ENCODE peak calls at places on chromosomes 11 and 22, in seven cellular contexts. One of them, this sample, is unnamed.

GRCh38 chr11:9015677-9016076 is 11.9 kb upstream of the NRIP3 start:
- DNase-seq in cardiac muscle cell: peak; percentile 87
- DNase-seq in CD14-positive monocyte: peak; percentile 58
- DNase-seq in endothelial cell: peak; percentile 65
- DNase-seq in right lobe of liver: peak; percentile 38
- DNase-seq in NB4: peak; percentile 85
- DNase-seq in fibroblast of mammary gland: peak; percentile 83
- DNase-seq in this sample: peak; percentile 81

GRCh38 chr11:83159901-83160865 is 3.3 kb downstream of the PCF11 start:
- DNase-seq in endothelial cell: no peak
- DNase-seq in right lobe of liver: no peak
- DNase-seq in fibroblast of mammary gland: peak; percentile 66
- DNase-seq in CD14-positive monocyte: no peak
- DNase-seq in cardiac muscle cell: peak; percentile 55
- DNase-seq in NB4: peak; percentile 47
- DNase-seq in this sample: no peak

GRCh38 chr11:21675049-21675616 is 517.8 kb upstream of the ANO5 start:
- DNase-seq in fibroblast of mammary gland: no peak
- DNase-seq in right lobe of liver: no peak
- DNase-seq in cardiac muscle cell: no peak
- DNase-seq in CD14-positive monocyte: no peak
- DNase-seq in endothelial cell: no peak
- DNase-seq in NB4: no peak
- DNase-seq in this sample: no peak

GRCh38 chr22:42440728-42441127 is 8.5 kb upstream of the NFAM1 start:
- DNase-seq in cardiac muscle cell: no peak
- DNase-seq in fibroblast of mammary gland: no peak
- DNase-seq in endothelial cell: no peak
- DNase-seq in NB4: no peak
- DNase-seq in CD14-positive monocyte: no peak
- DNase-seq in right lobe of liver: no peak
- DNase-seq in this sample: no peak

GRCh38 chr11:13329670-13330401 is 52.2 kb downstream of the BMAL1 start:
- DNase-seq in endothelial cell: no peak
- DNase-seq in NB4: no peak
- DNase-seq in right lobe of liver: no peak
- DNase-seq in cardiac muscle cell: no peak
- DNase-seq in fibroblast of mammary gland: peak; percentile 46
- DNase-seq in CD14-positive monocyte: no peak
- DNase-seq in this sample: no peak

GRCh38 chr11:46127150-46127638 is 5.9 kb upstream of the PHF21A start:
- DNase-seq in endothelial cell: no peak
- DNase-seq in right lobe of liver: peak; percentile 27
- DNase-seq in CD14-positive monocyte: peak; percentile 85
- DNase-seq in fibroblast of mammary gland: peak; percentile 74
- DNase-seq in cardiac muscle cell: peak; percentile 85
- DNase-seq in NB4: peak; percentile 96
- DNase-seq in this sample: peak; percentile 53

GRCh38 chr11:14860511-14860910 is 31.5 kb downstream of the CYP2R1 start:
- DNase-seq in cardiac muscle cell: no peak
- DNase-seq in CD14-positive monocyte: no peak
- DNase-seq in NB4: no peak
- DNase-seq in right lobe of liver: no peak
- DNase-seq in endothelial cell: no peak
- DNase-seq in fibroblast of mammary gland: no peak
- DNase-seq in this sample: no peak

GRCh38 chr11:19816040-19816439 is 103.4 kb downstream of the NAV2 start:
- DNase-seq in CD14-positive monocyte: no peak
- DNase-seq in right lobe of liver: no peak
- DNase-seq in NB4: no peak
- DNase-seq in endothelial cell: no peak
- DNase-seq in cardiac muscle cell: no peak
- DNase-seq in fibroblast of mammary gland: no peak
- DNase-seq in this sample: no peak

GRCh38 chr11:15816996-15817395 is 539.4 kb downstream of the SOX6 start:
- DNase-seq in NB4: no peak
- DNase-seq in CD14-positive monocyte: no peak
- DNase-seq in cardiac muscle cell: no peak
- DNase-seq in right lobe of liver: no peak
- DNase-seq in endothelial cell: no peak
- DNase-seq in fibroblast of mammary gland: peak; percentile 10
- DNase-seq in this sample: no peak

GRCh38 chr22:24271406-24271760 is 752 bp downstream of the SPECC1L start:
- DNase-seq in NB4: no peak
- DNase-seq in CD14-positive monocyte: no peak
- DNase-seq in right lobe of liver: no peak
- DNase-seq in fibroblast of mammary gland: peak; percentile 42
- DNase-seq in cardiac muscle cell: peak; percentile 27
- DNase-seq in endothelial cell: no peak
- DNase-seq in this sample: no peak

DNA sequence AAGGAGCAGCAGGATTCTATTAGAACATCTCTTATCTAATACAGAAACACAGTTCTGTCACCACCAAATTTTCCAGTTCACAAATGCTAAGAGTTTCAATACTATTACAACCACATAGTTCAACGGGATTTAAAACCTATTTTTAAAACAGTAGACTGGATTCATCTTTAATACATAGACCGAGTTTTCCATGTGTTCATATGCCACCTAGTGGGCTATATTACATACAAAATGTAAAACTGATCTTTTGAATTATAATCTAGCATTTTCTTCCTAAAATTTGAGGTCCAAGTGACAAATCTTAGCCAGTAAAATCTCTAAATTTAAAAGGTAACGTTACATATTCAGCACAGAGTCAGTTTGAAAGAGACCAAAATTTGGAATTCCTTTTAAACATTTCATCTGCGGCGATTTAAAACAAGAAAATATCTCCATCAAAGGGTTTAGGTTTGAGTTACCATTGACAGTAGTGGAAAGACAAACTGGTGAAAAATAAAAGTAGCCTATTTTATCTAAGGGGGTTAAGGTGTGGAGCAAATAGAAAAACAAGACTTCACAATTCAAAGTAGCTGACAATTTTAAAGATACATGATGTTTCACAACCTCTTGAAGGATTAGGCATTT is 269.3 kb upstream of the MPPED2 start:
- DNase-seq in cardiac muscle cell: peak; percentile 21
- DNase-seq in right lobe of liver: no peak
- DNase-seq in NB4: peak; percentile 3
- DNase-seq in endothelial cell: no peak
- DNase-seq in fibroblast of mammary gland: peak; percentile 2
- DNase-seq in CD14-positive monocyte: no peak
- DNase-seq in this sample: no peak
- TF ChIP-seq CTCF in cardiac muscle cell: no peak
- TF ChIP-seq CTCF in right lobe of liver: peak; percentile 48
- TF ChIP-seq CTCF in NB4: no peak
- TF ChIP-seq CTCF in endothelial cell: peak; percentile 48
- TF ChIP-seq CTCF in fibroblast of mammary gland: peak; percentile 3
- TF ChIP-seq CTCF in CD14-positive monocyte: no peak
- TF ChIP-seq CTCF in this sample: no peak

GRCh38 chr11:68273056-68273738 is 1.4 kb upstream of the C11orf24 start:
- DNase-seq in endothelial cell: no peak
- DNase-seq in fibroblast of mammary gland: no peak
- DNase-seq in CD14-positive monocyte: no peak
- DNase-seq in cardiac muscle cell: no peak
- DNase-seq in right lobe of liver: no peak
- DNase-seq in NB4: no peak
- DNase-seq in this sample: peak; percentile 6

GRCh38 chr11:68271023-68271780 is 571 bp downstream of the C11orf24 start:
- DNase-seq in right lobe of liver: peak; percentile 55
- DNase-seq in cardiac muscle cell: peak; percentile 84
- DNase-seq in CD14-positive monocyte: peak; percentile 55
- DNase-seq in NB4: peak; percentile 91
- DNase-seq in fibroblast of mammary gland: peak; percentile 74
- DNase-seq in endothelial cell: peak; percentile 57
- DNase-seq in this sample: peak; percentile 81

GRCh38 chr11:68270334-68271022 is 1.3 kb downstream of the C11orf24 start:
- DNase-seq in CD14-positive monocyte: no peak
- DNase-seq in NB4: no peak
- DNase-seq in cardiac muscle cell: no peak
- DNase-seq in fibroblast of mammary gland: no peak
- DNase-seq in endothelial cell: no peak
- DNase-seq in right lobe of liver: no peak
- DNase-seq in this sample: peak; percentile 15

GRCh38 chr11:68269414-68270081 is 2.2 kb downstream of the C11orf24 start:
- DNase-seq in right lobe of liver: no peak
- DNase-seq in NB4: no peak
- DNase-seq in endothelial cell: no peak
- DNase-seq in fibroblast of mammary gland: peak; percentile 84
- DNase-seq in CD14-positive monocyte: no peak
- DNase-seq in cardiac muscle cell: peak; percentile 79
- DNase-seq in this sample: no peak

DNA sequence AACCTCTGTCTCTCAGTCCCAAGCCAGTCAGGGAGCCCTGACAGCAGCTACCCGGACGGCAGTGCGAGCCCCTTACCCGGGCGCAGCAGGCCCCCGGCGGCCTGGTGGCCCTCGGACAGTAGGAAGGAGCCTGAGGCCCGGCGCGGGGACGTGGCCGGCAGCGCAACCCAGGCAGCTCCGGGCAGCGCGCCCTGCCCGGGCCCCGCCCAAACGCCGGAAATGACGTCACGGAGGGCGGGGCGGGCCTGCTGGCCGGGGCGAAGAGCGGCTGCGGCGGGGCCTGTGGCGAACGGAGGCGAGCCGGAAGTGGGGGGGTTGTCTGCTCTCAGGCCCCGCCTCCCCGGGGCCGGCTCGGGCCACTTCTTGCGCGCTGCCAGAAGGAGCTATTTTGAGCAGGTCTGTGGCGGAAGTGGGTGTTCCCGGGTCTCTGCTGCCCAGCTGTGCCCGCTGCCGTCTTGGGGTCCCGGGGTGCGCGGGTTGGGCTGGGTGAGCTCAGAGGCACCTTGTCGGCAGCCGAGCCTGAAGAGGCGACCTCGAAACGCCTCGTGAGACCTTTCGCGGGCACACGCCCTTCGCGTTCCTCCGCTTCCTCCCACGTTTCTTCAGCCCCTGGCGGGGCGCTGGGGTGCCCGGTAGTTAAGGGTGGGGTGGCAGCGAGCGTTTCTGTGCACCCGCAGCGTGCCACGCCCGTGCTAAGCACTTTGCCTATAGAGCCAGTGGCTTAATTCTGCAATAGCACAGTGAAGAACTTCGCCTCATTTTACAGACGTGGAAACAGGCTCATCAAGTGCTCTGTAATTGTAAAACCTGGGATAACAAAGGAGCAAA is at the start of gene C11orf24:
- DNase-seq in right lobe of liver: peak; percentile 97
- DNase-seq in cardiac muscle cell: peak; percentile 97
- DNase-seq in NB4: peak; percentile 99
- DNase-seq in endothelial cell: peak; percentile 95
- DNase-seq in fibroblast of mammary gland: peak; percentile 82
- DNase-seq in CD14-positive monocyte: peak; percentile 95
- DNase-seq in this sample: peak; percentile 99
- TF ChIP-seq CTCF in right lobe of liver: no peak
- TF ChIP-seq CTCF in cardiac muscle cell: no peak
- TF ChIP-seq CTCF in NB4: no peak
- TF ChIP-seq CTCF in endothelial cell: no peak
- TF ChIP-seq CTCF in fibroblast of mammary gland: no peak
- TF ChIP-seq CTCF in CD14-positive monocyte: no peak
- TF ChIP-seq CTCF in this sample: no peak

DNA sequence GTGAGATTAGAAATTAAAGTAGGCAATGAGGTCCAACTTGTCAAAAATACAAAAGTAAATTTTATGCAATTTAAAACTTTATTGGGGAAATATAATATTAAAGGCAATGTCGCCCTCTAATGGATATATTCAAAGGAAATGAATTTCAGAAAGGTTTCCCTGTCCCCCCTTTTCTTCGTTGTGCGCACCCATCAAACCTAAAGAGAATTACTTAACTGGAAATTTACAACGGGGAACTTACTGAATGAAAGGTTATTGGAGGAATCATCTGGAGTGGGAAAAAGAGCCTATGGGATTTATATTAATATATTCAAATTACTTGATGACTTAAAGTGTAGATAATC is 1.7 kb upstream of the ABTB2 start:
- DNase-seq in right lobe of liver: no peak
- DNase-seq in CD14-positive monocyte: no peak
- DNase-seq in fibroblast of mammary gland: no peak
- DNase-seq in NB4: no peak
- DNase-seq in cardiac muscle cell: no peak
- DNase-seq in endothelial cell: no peak
- DNase-seq in this sample: no peak
- TF ChIP-seq CTCF in right lobe of liver: peak; percentile 23
- TF ChIP-seq CTCF in CD14-positive monocyte: peak; percentile 82
- TF ChIP-seq CTCF in fibroblast of mammary gland: no peak
- TF ChIP-seq CTCF in NB4: no peak
- TF ChIP-seq CTCF in cardiac muscle cell: no peak
- TF ChIP-seq CTCF in endothelial cell: peak; percentile 82
- TF ChIP-seq CTCF in this sample: no peak

GRCh38 chr11:35142481-35143207 is 3.7 kb downstream of the CD44 start:
- DNase-seq in CD14-positive monocyte: no peak
- DNase-seq in NB4: no peak
- DNase-seq in endothelial cell: no peak
- DNase-seq in fibroblast of mammary gland: peak; percentile 80
- DNase-seq in cardiac muscle cell: peak; percentile 41
- DNase-seq in right lobe of liver: no peak
- DNase-seq in this sample: no peak
- TF ChIP-seq CTCF in CD14-positive monocyte: no peak
- TF ChIP-seq CTCF in NB4: no peak
- TF ChIP-seq CTCF in endothelial cell: no peak
- TF ChIP-seq CTCF in fibroblast of mammary gland: no peak
- TF ChIP-seq CTCF in cardiac muscle cell: peak; percentile 21
- TF ChIP-seq CTCF in right lobe of liver: no peak
- TF ChIP-seq CTCF in this sample: no peak

DNA sequence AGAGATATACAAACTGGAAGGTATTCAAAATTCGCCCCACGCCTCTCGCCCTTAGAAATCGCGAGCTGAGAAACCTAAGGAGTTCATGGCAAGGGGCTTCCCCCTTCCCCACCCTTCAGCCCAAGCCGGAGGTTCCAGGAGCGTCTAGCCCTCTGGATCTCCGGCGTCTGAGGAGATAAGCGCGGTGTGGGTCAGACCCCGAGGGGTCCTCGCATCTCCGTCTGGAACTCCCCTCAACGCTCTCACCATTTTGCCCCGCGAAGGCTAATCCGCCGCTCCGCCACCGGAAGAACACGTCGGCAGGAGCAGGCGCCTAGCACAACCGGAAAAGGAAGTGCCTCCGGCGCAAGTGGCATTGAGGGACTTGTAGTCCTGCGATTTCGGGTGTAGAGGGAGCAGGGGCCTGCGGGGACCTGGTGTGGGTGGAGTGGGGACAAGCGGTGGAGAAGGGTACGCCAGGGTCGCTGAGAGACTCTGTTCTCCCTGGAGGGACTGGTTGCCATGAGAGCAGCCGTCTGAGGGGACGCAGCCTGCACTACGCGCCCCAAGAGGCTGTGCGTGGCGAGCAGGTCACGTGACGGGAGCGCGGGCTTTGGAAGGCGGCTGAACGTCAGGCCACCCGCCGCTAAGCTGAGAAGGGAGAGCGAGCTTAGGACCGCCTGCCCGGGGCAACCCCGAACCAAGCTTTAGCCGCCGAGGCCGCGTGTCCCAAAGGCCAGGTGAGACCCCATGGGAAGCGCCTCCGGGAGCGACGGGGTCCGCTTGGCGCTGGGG is at the start of the genes FEN1 and TMEM258:
- DNase-seq in endothelial cell: peak; percentile 85
- DNase-seq in cardiac muscle cell: peak; percentile 94
- DNase-seq in NB4: peak; percentile 95
- DNase-seq in fibroblast of mammary gland: peak; percentile 92
- DNase-seq in CD14-positive monocyte: peak; percentile 85
- DNase-seq in right lobe of liver: peak; percentile 91
- DNase-seq in this sample: peak; percentile 93
- TF ChIP-seq CTCF in endothelial cell: no peak
- TF ChIP-seq CTCF in cardiac muscle cell: no peak
- TF ChIP-seq CTCF in NB4: no peak
- TF ChIP-seq CTCF in fibroblast of mammary gland: no peak
- TF ChIP-seq CTCF in CD14-positive monocyte: no peak
- TF ChIP-seq CTCF in right lobe of liver: no peak
- TF ChIP-seq CTCF in this sample: no peak

This sample was measured in GM13977.